ENCODE peak calls at places on chromosomes 1 and 21, in five cellular contexts. One of them, this sample, is unnamed.

GRCh38 chr1:85146972-85147359 is 53.9 kb downstream of the SYDE2 start:
- DNase-seq in fibroblast of lung: no peak
- DNase-seq in PC-3: peak
- DNase-seq in spleen: no peak
- DNase-seq in esophagus muscularis mucosa: no peak
- DNase-seq in this sample: peak

GRCh38 chr1:66944330-66945274 is 19.8 kb downstream of the MIER1 start:
- DNase-seq in PC-3: peak
- DNase-seq in spleen: peak
- DNase-seq in esophagus muscularis mucosa: no peak
- DNase-seq in fibroblast of lung: peak
- DNase-seq in this sample: peak

GRCh38 chr1:46173361-46173856 is 1.5 kb upstream of the TSPAN1 start:
- DNase-seq in spleen: no peak
- DNase-seq in esophagus muscularis mucosa: no peak
- DNase-seq in PC-3: no peak
- DNase-seq in fibroblast of lung: peak
- DNase-seq in this sample: no peak

GRCh38 chr1:220879509-220880366 is 495 bp downstream of the HLX start:
- DNase-seq in esophagus muscularis mucosa: peak
- DNase-seq in fibroblast of lung: peak
- DNase-seq in spleen: peak
- DNase-seq in PC-3: peak
- DNase-seq in this sample: peak

GRCh38 chr1:29634324-29635072 is 398.2 kb downstream of the PTPRU start:
- DNase-seq in spleen: no peak
- DNase-seq in PC-3: no peak
- DNase-seq in esophagus muscularis mucosa: no peak
- DNase-seq in fibroblast of lung: no peak
- DNase-seq in this sample: no peak

GRCh38 chr1:204920967-204921366 is 50.3 kb downstream of the NFASC start:
- DNase-seq in PC-3: no peak
- DNase-seq in spleen: no peak
- DNase-seq in fibroblast of lung: no peak
- DNase-seq in esophagus muscularis mucosa: no peak
- DNase-seq in this sample: no peak

GRCh38 chr1:160567858-160568682 is 11.2 kb downstream of the CD84 start:
- DNase-seq in fibroblast of lung: no peak
- DNase-seq in PC-3: no peak
- DNase-seq in spleen: no peak
- DNase-seq in esophagus muscularis mucosa: no peak
- DNase-seq in this sample: no peak

GRCh38 chr21:45612096-45613019 is 31.2 kb upstream of the PCBP3 start:
- DNase-seq in PC-3: peak
- DNase-seq in esophagus muscularis mucosa: no peak
- DNase-seq in spleen: peak
- DNase-seq in fibroblast of lung: peak
- DNase-seq in this sample: peak

GRCh38 chr1:211352985-211353515 is 26.4 kb downstream of the TRAF5 start:
- DNase-seq in esophagus muscularis mucosa: no peak
- DNase-seq in spleen: peak
- DNase-seq in PC-3: peak
- DNase-seq in fibroblast of lung: no peak
- DNase-seq in this sample: no peak

GRCh38 chr1:31523012-31523411 is 53.3 kb upstream of the TINAGL1 start:
- DNase-seq in spleen: no peak
- DNase-seq in PC-3: peak
- DNase-seq in esophagus muscularis mucosa: no peak
- DNase-seq in fibroblast of lung: no peak
- DNase-seq in this sample: no peak

GRCh38 chr1:89632213-89633102 is 462 bp upstream of the LRRC8C start:
- DNase-seq in spleen: peak
- DNase-seq in PC-3: peak
- DNase-seq in fibroblast of lung: peak
- DNase-seq in esophagus muscularis mucosa: no peak
- DNase-seq in this sample: peak

GRCh38 chr1:65189716-65190115 is 41.7 kb downstream of the AK4 start:
- DNase-seq in fibroblast of lung: no peak
- DNase-seq in PC-3: no peak
- DNase-seq in spleen: no peak
- DNase-seq in esophagus muscularis mucosa: no peak
- DNase-seq in this sample: no peak

GRCh38 chr1:66242646-66243547 is 291.1 kb upstream of the SGIP1 start:
- DNase-seq in PC-3: peak
- DNase-seq in fibroblast of lung: peak
- DNase-seq in esophagus muscularis mucosa: peak
- DNase-seq in spleen: peak
- DNase-seq in this sample: peak

GRCh38 chr1:202203238-202204039 is 9.8 kb downstream of the LGR6 start:
- DNase-seq in PC-3: no peak
- DNase-seq in fibroblast of lung: no peak
- DNase-seq in esophagus muscularis mucosa: no peak
- DNase-seq in spleen: no peak
- DNase-seq in this sample: no peak

GRCh38 chr1:221923921-221924598 is 182.2 kb upstream of the DUSP10 start:
- DNase-seq in fibroblast of lung: peak
- DNase-seq in esophagus muscularis mucosa: peak
- DNase-seq in PC-3: no peak
- DNase-seq in spleen: no peak
- DNase-seq in this sample: no peak

GRCh38 chr1:214957330-214958137 is 125.0 kb upstream of the KCNK2 start:
- DNase-seq in esophagus muscularis mucosa: no peak
- DNase-seq in fibroblast of lung: peak
- DNase-seq in PC-3: peak
- DNase-seq in spleen: no peak
- DNase-seq in this sample: peak

GRCh38 chr21:29892379-29892778 is 47.4 kb downstream of the GRIK1 start:
- DNase-seq in fibroblast of lung: no peak
- DNase-seq in esophagus muscularis mucosa: no peak
- DNase-seq in PC-3: no peak
- DNase-seq in spleen: no peak
- DNase-seq in this sample: no peak

GRCh38 chr1:244642988-244643387 is 9.9 kb upstream of the DESI2 start:
- DNase-seq in spleen: no peak
- DNase-seq in PC-3: no peak
- DNase-seq in fibroblast of lung: no peak
- DNase-seq in esophagus muscularis mucosa: no peak
- DNase-seq in this sample: no peak

GRCh38 chr1:98761238-98761637 is 99.7 kb downstream of the SNX7 start:
- DNase-seq in PC-3: peak
- DNase-seq in esophagus muscularis mucosa: no peak
- DNase-seq in fibroblast of lung: no peak
- DNase-seq in spleen: no peak
- DNase-seq in this sample: no peak

GRCh38 chr1:20100632-20101355 is 18.5 kb downstream of the PLA2G2D start:
- DNase-seq in spleen: no peak
- DNase-seq in PC-3: peak
- DNase-seq in esophagus muscularis mucosa: no peak
- DNase-seq in fibroblast of lung: peak
- DNase-seq in this sample: peak

GRCh38 chr1:65952692-65953091 is 160.0 kb downstream of the PDE4B start:
- DNase-seq in esophagus muscularis mucosa: no peak
- DNase-seq in fibroblast of lung: peak
- DNase-seq in PC-3: no peak
- DNase-seq in spleen: no peak
- DNase-seq in this sample: peak

GRCh38 chr1:51973587-51974474 is 16.7 kb downstream of the RAB3B start:
- DNase-seq in fibroblast of lung: peak
- DNase-seq in spleen: no peak
- DNase-seq in PC-3: peak
- DNase-seq in esophagus muscularis mucosa: no peak
- DNase-seq in this sample: no peak

GRCh38 chr1:238562376-238562775 is 671.7 kb upstream of the ZP4 start:
- DNase-seq in fibroblast of lung: peak
- DNase-seq in PC-3: no peak
- DNase-seq in spleen: no peak
- DNase-seq in esophagus muscularis mucosa: no peak
- DNase-seq in this sample: peak

GRCh38 chr1:241972703-241973375 is 15.3 kb downstream of the BECN2 start:
- DNase-seq in PC-3: no peak
- DNase-seq in spleen: no peak
- DNase-seq in fibroblast of lung: no peak
- DNase-seq in esophagus muscularis mucosa: no peak
- DNase-seq in this sample: peak

GRCh38 chr1:58063095-58063494 is 483.4 kb downstream of the OMA1 start:
- DNase-seq in PC-3: no peak
- DNase-seq in esophagus muscularis mucosa: no peak
- DNase-seq in spleen: no peak
- DNase-seq in fibroblast of lung: no peak
- DNase-seq in this sample: no peak

GRCh38 chr1:58062635-58063034 is 483.9 kb downstream of the OMA1 start:
- DNase-seq in fibroblast of lung: no peak
- DNase-seq in PC-3: no peak
- DNase-seq in esophagus muscularis mucosa: no peak
- DNase-seq in spleen: no peak
- DNase-seq in this sample: no peak

GRCh38 chr1:58064281-58064680 is 482.2 kb downstream of the OMA1 start:
- DNase-seq in PC-3: no peak
- DNase-seq in fibroblast of lung: no peak
- DNase-seq in spleen: no peak
- DNase-seq in esophagus muscularis mucosa: no peak
- DNase-seq in this sample: no peak

GRCh38 chr1:58067082-58067481 is 479.4 kb downstream of the OMA1 start:
- DNase-seq in fibroblast of lung: no peak
- DNase-seq in PC-3: no peak
- DNase-seq in esophagus muscularis mucosa: no peak
- DNase-seq in spleen: no peak
- DNase-seq in this sample: no peak

GRCh38 chr1:58065520-58065919 is 481.0 kb downstream of the OMA1 start:
- DNase-seq in fibroblast of lung: no peak
- DNase-seq in PC-3: no peak
- DNase-seq in esophagus muscularis mucosa: no peak
- DNase-seq in spleen: no peak
- DNase-seq in this sample: no peak
- TF ChIP-seq CTCF in fibroblast of lung: no peak
- TF ChIP-seq CTCF in PC-3: no peak
- TF ChIP-seq CTCF in esophagus muscularis mucosa: no peak
- TF ChIP-seq CTCF in spleen: no peak
- TF ChIP-seq CTCF in this sample: no peak

GRCh38 chr1:23496490-23497181 is 12.7 kb upstream of the ASAP3 start:
- DNase-seq in spleen: no peak
- DNase-seq in PC-3: no peak
- DNase-seq in esophagus muscularis mucosa: no peak
- DNase-seq in fibroblast of lung: no peak
- DNase-seq in this sample: no peak

GRCh38 chr1:23502951-23503350 is 19.0 kb upstream of the ASAP3 start:
- DNase-seq in fibroblast of lung: no peak
- DNase-seq in spleen: no peak
- DNase-seq in PC-3: no peak
- DNase-seq in esophagus muscularis mucosa: no peak
- DNase-seq in this sample: no peak

GRCh38 chr1:23492132-23492720 is 8.2 kb upstream of the ASAP3 start:
- DNase-seq in esophagus muscularis mucosa: no peak
- DNase-seq in spleen: no peak
- DNase-seq in PC-3: no peak
- DNase-seq in fibroblast of lung: no peak
- DNase-seq in this sample: no peak

GRCh38 chr1:23497777-23498439 is 13.9 kb upstream of the ASAP3 start:
- DNase-seq in fibroblast of lung: no peak
- DNase-seq in PC-3: no peak
- DNase-seq in esophagus muscularis mucosa: no peak
- DNase-seq in spleen: no peak
- DNase-seq in this sample: no peak
- H3K4me3 ChIP-seq in fibroblast of lung: no peak
- H3K4me3 ChIP-seq in PC-3: no peak
- H3K4me3 ChIP-seq in esophagus muscularis mucosa: no peak
- H3K4me3 ChIP-seq in spleen: no peak
- H3K4me3 ChIP-seq in this sample: no peak

DNA sequence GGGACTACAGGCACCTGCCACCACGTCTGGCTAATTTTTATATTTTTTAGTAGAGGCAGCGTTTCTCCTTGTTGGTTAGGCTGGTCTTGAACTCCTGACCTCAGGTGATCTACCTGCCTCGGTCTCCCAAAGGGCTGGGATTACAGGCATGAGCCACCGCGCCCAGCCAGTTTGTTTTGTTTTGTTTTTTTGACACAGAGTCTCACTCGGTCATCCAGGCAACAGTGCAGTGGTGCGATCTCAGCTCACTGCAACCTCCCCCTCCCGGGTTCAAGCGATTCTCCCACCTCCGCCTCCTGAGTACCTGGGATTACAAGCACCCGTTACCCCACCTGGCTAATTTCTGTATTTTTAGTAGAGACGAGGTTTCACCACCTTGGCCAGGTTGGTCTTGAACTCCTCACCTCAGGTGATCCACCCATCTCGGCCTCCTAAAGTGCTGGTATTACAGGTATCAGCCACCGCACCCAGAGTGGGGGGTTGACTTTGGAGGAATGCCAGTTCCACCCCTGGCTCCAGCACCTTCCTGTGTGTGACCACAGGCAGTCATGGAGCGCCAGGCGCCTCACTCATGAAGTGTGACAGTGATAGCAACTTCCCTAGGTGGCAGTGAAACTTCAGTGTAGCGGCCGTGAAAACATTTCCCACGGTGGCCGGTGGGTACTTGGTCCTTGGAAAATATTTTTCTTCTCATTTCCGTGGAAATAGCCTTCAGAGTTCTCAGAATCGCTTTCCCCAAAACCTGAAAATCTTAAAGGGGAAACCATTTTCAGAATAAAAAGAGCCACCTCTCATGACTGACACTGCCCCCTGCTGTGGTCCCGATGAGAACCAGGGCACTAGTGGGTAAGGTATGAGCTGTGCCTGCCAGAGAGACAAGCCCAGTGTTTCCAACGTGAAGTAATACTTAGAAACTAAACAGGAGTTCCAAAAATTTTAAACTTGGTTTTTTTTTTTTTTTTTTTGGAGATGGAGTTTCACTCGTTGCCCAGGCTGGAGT is 48.6 kb downstream of the WDR4 start:
- DNase-seq in esophagus muscularis mucosa: peak
- DNase-seq in spleen: peak
- DNase-seq in PC-3: peak
- DNase-seq in fibroblast of lung: no peak
- DNase-seq in this sample: no peak
- TF ChIP-seq CTCF in esophagus muscularis mucosa: peak
- TF ChIP-seq CTCF in spleen: no peak
- TF ChIP-seq CTCF in PC-3: peak
- TF ChIP-seq CTCF in fibroblast of lung: peak
- TF ChIP-seq CTCF in this sample: no peak

GRCh38 chr1:74673351-74674111 is at the start of gene ERICH3:
- DNase-seq in fibroblast of lung: peak
- DNase-seq in spleen: peak
- DNase-seq in esophagus muscularis mucosa: no peak
- DNase-seq in PC-3: no peak
- DNase-seq in this sample: peak
- H3K4me3 ChIP-seq in fibroblast of lung: no peak
- H3K4me3 ChIP-seq in spleen: peak
- H3K4me3 ChIP-seq in esophagus muscularis mucosa: peak
- H3K4me3 ChIP-seq in PC-3: peak
- H3K4me3 ChIP-seq in this sample: peak

GRCh38 chr1:106022312-106022902 is 1034.1 kb upstream of the PRMT6 start:
- DNase-seq in fibroblast of lung: peak
- DNase-seq in spleen: no peak
- DNase-seq in PC-3: peak
- DNase-seq in esophagus muscularis mucosa: no peak
- DNase-seq in this sample: peak
- TF ChIP-seq CTCF in fibroblast of lung: peak
- TF ChIP-seq CTCF in spleen: no peak
- TF ChIP-seq CTCF in PC-3: peak
- TF ChIP-seq CTCF in esophagus muscularis mucosa: peak
- TF ChIP-seq CTCF in this sample: peak